ENCODE peak calls at places on chromosomes 2 and 18, in eight cellular contexts. One of them, this sample, is unnamed.

GRCh38 chr18:41121116-41121826 is 833.8 kb upstream of the PIK3C3 start:
- DNase-seq in effector memory CD8-positive, alpha-beta T cell: no peak
- DNase-seq in T-helper 22 cell: no peak
- DNase-seq in GDM1: no peak
- DNase-seq in stimulated activated naive CD8-positive, alpha-beta T cell treated with anti-CD3 and anti-CD28 coated beads, Interleukin-15, Interleukin-2, amounts not matched to agents 100 U/mL and 50 U/mL, for 24 hours: no peak
- DNase-seq in aorta: no peak
- DNase-seq in pulmonary artery endothelial cell: no peak
- DNase-seq in iPS DF 19.7: no peak
- DNase-seq in this sample: no peak

GRCh38 chr2:148122788-148123187 is 101.9 kb downstream of the MBD5 start:
- DNase-seq in iPS DF 19.7: no peak
- DNase-seq in T-helper 22 cell: no peak
- DNase-seq in stimulated activated naive CD8-positive, alpha-beta T cell treated with anti-CD3 and anti-CD28 coated beads, Interleukin-15, Interleukin-2, amounts not matched to agents 100 U/mL and 50 U/mL, for 24 hours: no peak
- DNase-seq in pulmonary artery endothelial cell: no peak
- DNase-seq in GDM1: no peak
- DNase-seq in aorta: no peak
- DNase-seq in effector memory CD8-positive, alpha-beta T cell: no peak
- DNase-seq in this sample: no peak

GRCh38 chr18:33579147-33579867 is 1.3 kb downstream of the ASXL3 start:
- DNase-seq in GDM1: no peak
- DNase-seq in T-helper 22 cell: no peak
- DNase-seq in iPS DF 19.7: no peak
- DNase-seq in effector memory CD8-positive, alpha-beta T cell: no peak
- DNase-seq in aorta: no peak
- DNase-seq in stimulated activated naive CD8-positive, alpha-beta T cell treated with anti-CD3 and anti-CD28 coated beads, Interleukin-15, Interleukin-2, amounts not matched to agents 100 U/mL and 50 U/mL, for 24 hours: no peak
- DNase-seq in pulmonary artery endothelial cell: no peak
- DNase-seq in this sample: no peak

GRCh38 chr2:167787021-167787420 is 460.4 kb downstream of the STK39 start:
- DNase-seq in T-helper 22 cell: no peak
- DNase-seq in effector memory CD8-positive, alpha-beta T cell: no peak
- DNase-seq in pulmonary artery endothelial cell: no peak
- DNase-seq in aorta: no peak
- DNase-seq in iPS DF 19.7: no peak
- DNase-seq in stimulated activated naive CD8-positive, alpha-beta T cell treated with anti-CD3 and anti-CD28 coated beads, Interleukin-15, Interleukin-2, amounts not matched to agents 100 U/mL and 50 U/mL, for 24 hours: no peak
- DNase-seq in GDM1: no peak
- DNase-seq in this sample: no peak

GRCh38 chr18:9688036-9688741 is 19.9 kb upstream of the RAB31 start:
- DNase-seq in aorta: no peak
- DNase-seq in pulmonary artery endothelial cell: no peak
- DNase-seq in GDM1: no peak
- DNase-seq in iPS DF 19.7: no peak
- DNase-seq in T-helper 22 cell: no peak
- DNase-seq in stimulated activated naive CD8-positive, alpha-beta T cell treated with anti-CD3 and anti-CD28 coated beads, Interleukin-15, Interleukin-2, amounts not matched to agents 100 U/mL and 50 U/mL, for 24 hours: no peak
- DNase-seq in effector memory CD8-positive, alpha-beta T cell: no peak
- DNase-seq in this sample: no peak

GRCh38 chr2:46230115-46230571 is 67.1 kb upstream of the EPAS1 start:
- DNase-seq in effector memory CD8-positive, alpha-beta T cell: no peak
- DNase-seq in iPS DF 19.7: no peak
- DNase-seq in aorta: no peak
- DNase-seq in T-helper 22 cell: peak
- DNase-seq in GDM1: no peak
- DNase-seq in pulmonary artery endothelial cell: no peak
- DNase-seq in stimulated activated naive CD8-positive, alpha-beta T cell treated with anti-CD3 and anti-CD28 coated beads, Interleukin-15, Interleukin-2, amounts not matched to agents 100 U/mL and 50 U/mL, for 24 hours: no peak
- DNase-seq in this sample: peak

GRCh38 chr2:128262315-128263253 is 56.1 kb downstream of the HS6ST1 start:
- DNase-seq in GDM1: no peak
- DNase-seq in T-helper 22 cell: no peak
- DNase-seq in stimulated activated naive CD8-positive, alpha-beta T cell treated with anti-CD3 and anti-CD28 coated beads, Interleukin-15, Interleukin-2, amounts not matched to agents 100 U/mL and 50 U/mL, for 24 hours: no peak
- DNase-seq in effector memory CD8-positive, alpha-beta T cell: no peak
- DNase-seq in aorta: peak
- DNase-seq in iPS DF 19.7: no peak
- DNase-seq in pulmonary artery endothelial cell: no peak
- DNase-seq in this sample: no peak

GRCh38 chr2:238852186-238852869 is 4.4 kb downstream of the TWIST2 start:
- DNase-seq in aorta: no peak
- DNase-seq in iPS DF 19.7: no peak
- DNase-seq in effector memory CD8-positive, alpha-beta T cell: no peak
- DNase-seq in GDM1: no peak
- DNase-seq in pulmonary artery endothelial cell: no peak
- DNase-seq in stimulated activated naive CD8-positive, alpha-beta T cell treated with anti-CD3 and anti-CD28 coated beads, Interleukin-15, Interleukin-2, amounts not matched to agents 100 U/mL and 50 U/mL, for 24 hours: no peak
- DNase-seq in T-helper 22 cell: no peak
- DNase-seq in this sample: no peak

GRCh38 chr2:162103443-162104009 is 29.5 kb upstream of the DPP4 start:
- DNase-seq in aorta: no peak
- DNase-seq in GDM1: no peak
- DNase-seq in iPS DF 19.7: no peak
- DNase-seq in pulmonary artery endothelial cell: no peak
- DNase-seq in effector memory CD8-positive, alpha-beta T cell: no peak
- DNase-seq in T-helper 22 cell: no peak
- DNase-seq in stimulated activated naive CD8-positive, alpha-beta T cell treated with anti-CD3 and anti-CD28 coated beads, Interleukin-15, Interleukin-2, amounts not matched to agents 100 U/mL and 50 U/mL, for 24 hours: no peak
- DNase-seq in this sample: no peak

GRCh38 chr2:106108351-106108750 is 85.8 kb downstream of the UXS1 start:
- DNase-seq in iPS DF 19.7: no peak
- DNase-seq in pulmonary artery endothelial cell: no peak
- DNase-seq in effector memory CD8-positive, alpha-beta T cell: no peak
- DNase-seq in GDM1: no peak
- DNase-seq in aorta: no peak
- DNase-seq in stimulated activated naive CD8-positive, alpha-beta T cell treated with anti-CD3 and anti-CD28 coated beads, Interleukin-15, Interleukin-2, amounts not matched to agents 100 U/mL and 50 U/mL, for 24 hours: no peak
- DNase-seq in T-helper 22 cell: no peak
- DNase-seq in this sample: no peak

GRCh38 chr2:27715318-27716165 is 51.9 kb downstream of the SLC4A1AP start:
- DNase-seq in iPS DF 19.7: no peak
- DNase-seq in effector memory CD8-positive, alpha-beta T cell: no peak
- DNase-seq in GDM1: no peak
- DNase-seq in T-helper 22 cell: no peak
- DNase-seq in pulmonary artery endothelial cell: no peak
- DNase-seq in stimulated activated naive CD8-positive, alpha-beta T cell treated with anti-CD3 and anti-CD28 coated beads, Interleukin-15, Interleukin-2, amounts not matched to agents 100 U/mL and 50 U/mL, for 24 hours: peak
- DNase-seq in aorta: peak
- DNase-seq in this sample: no peak

GRCh38 chr2:201730651-201731280 is 32.3 kb upstream of the MPP4 start:
- DNase-seq in pulmonary artery endothelial cell: no peak
- DNase-seq in aorta: no peak
- DNase-seq in effector memory CD8-positive, alpha-beta T cell: no peak
- DNase-seq in stimulated activated naive CD8-positive, alpha-beta T cell treated with anti-CD3 and anti-CD28 coated beads, Interleukin-15, Interleukin-2, amounts not matched to agents 100 U/mL and 50 U/mL, for 24 hours: no peak
- DNase-seq in iPS DF 19.7: no peak
- DNase-seq in GDM1: no peak
- DNase-seq in T-helper 22 cell: no peak
- DNase-seq in this sample: peak

GRCh38 chr2:62845256-62845655 is 139.7 kb downstream of the EHBP1 start:
- DNase-seq in T-helper 22 cell: no peak
- DNase-seq in effector memory CD8-positive, alpha-beta T cell: no peak
- DNase-seq in GDM1: no peak
- DNase-seq in stimulated activated naive CD8-positive, alpha-beta T cell treated with anti-CD3 and anti-CD28 coated beads, Interleukin-15, Interleukin-2, amounts not matched to agents 100 U/mL and 50 U/mL, for 24 hours: no peak
- DNase-seq in iPS DF 19.7: no peak
- DNase-seq in aorta: no peak
- DNase-seq in pulmonary artery endothelial cell: no peak
- DNase-seq in this sample: no peak

GRCh38 chr2:12106440-12107080 is 360.1 kb downstream of the LPIN1 start:
- DNase-seq in pulmonary artery endothelial cell: no peak
- DNase-seq in iPS DF 19.7: no peak
- DNase-seq in aorta: peak
- DNase-seq in effector memory CD8-positive, alpha-beta T cell: no peak
- DNase-seq in GDM1: no peak
- DNase-seq in T-helper 22 cell: no peak
- DNase-seq in stimulated activated naive CD8-positive, alpha-beta T cell treated with anti-CD3 and anti-CD28 coated beads, Interleukin-15, Interleukin-2, amounts not matched to agents 100 U/mL and 50 U/mL, for 24 hours: peak
- DNase-seq in this sample: peak

GRCh38 chr2:3246406-3246805 is 131.2 kb downstream of the EIPR1 start:
- DNase-seq in GDM1: no peak
- DNase-seq in T-helper 22 cell: no peak
- DNase-seq in effector memory CD8-positive, alpha-beta T cell: no peak
- DNase-seq in aorta: no peak
- DNase-seq in pulmonary artery endothelial cell: no peak
- DNase-seq in stimulated activated naive CD8-positive, alpha-beta T cell treated with anti-CD3 and anti-CD28 coated beads, Interleukin-15, Interleukin-2, amounts not matched to agents 100 U/mL and 50 U/mL, for 24 hours: no peak
- DNase-seq in iPS DF 19.7: no peak
- DNase-seq in this sample: no peak

GRCh38 chr2:51424418-51424817 is 392.5 kb upstream of the NRXN1 start:
- DNase-seq in T-helper 22 cell: no peak
- DNase-seq in effector memory CD8-positive, alpha-beta T cell: no peak
- DNase-seq in GDM1: no peak
- DNase-seq in pulmonary artery endothelial cell: no peak
- DNase-seq in stimulated activated naive CD8-positive, alpha-beta T cell treated with anti-CD3 and anti-CD28 coated beads, Interleukin-15, Interleukin-2, amounts not matched to agents 100 U/mL and 50 U/mL, for 24 hours: no peak
- DNase-seq in iPS DF 19.7: peak
- DNase-seq in aorta: no peak
- DNase-seq in this sample: no peak

GRCh38 chr2:172480301-172481218 is 53.2 kb downstream of the ITGA6 start:
- DNase-seq in pulmonary artery endothelial cell: no peak
- DNase-seq in stimulated activated naive CD8-positive, alpha-beta T cell treated with anti-CD3 and anti-CD28 coated beads, Interleukin-15, Interleukin-2, amounts not matched to agents 100 U/mL and 50 U/mL, for 24 hours: peak
- DNase-seq in iPS DF 19.7: no peak
- DNase-seq in aorta: no peak
- DNase-seq in T-helper 22 cell: no peak
- DNase-seq in GDM1: no peak
- DNase-seq in effector memory CD8-positive, alpha-beta T cell: no peak
- DNase-seq in this sample: no peak

GRCh38 chr2:166361351-166362153 is 14.2 kb downstream of the SCN9A start:
- DNase-seq in stimulated activated naive CD8-positive, alpha-beta T cell treated with anti-CD3 and anti-CD28 coated beads, Interleukin-15, Interleukin-2, amounts not matched to agents 100 U/mL and 50 U/mL, for 24 hours: no peak
- DNase-seq in pulmonary artery endothelial cell: no peak
- DNase-seq in GDM1: peak
- DNase-seq in T-helper 22 cell: no peak
- DNase-seq in iPS DF 19.7: no peak
- DNase-seq in effector memory CD8-positive, alpha-beta T cell: no peak
- DNase-seq in aorta: no peak
- DNase-seq in this sample: no peak

GRCh38 chr2:228839506-228839905 is 431.6 kb downstream of the PID1 start:
- DNase-seq in stimulated activated naive CD8-positive, alpha-beta T cell treated with anti-CD3 and anti-CD28 coated beads, Interleukin-15, Interleukin-2, amounts not matched to agents 100 U/mL and 50 U/mL, for 24 hours: no peak
- DNase-seq in aorta: no peak
- DNase-seq in GDM1: no peak
- DNase-seq in effector memory CD8-positive, alpha-beta T cell: no peak
- DNase-seq in iPS DF 19.7: no peak
- DNase-seq in pulmonary artery endothelial cell: no peak
- DNase-seq in T-helper 22 cell: no peak
- DNase-seq in this sample: no peak

GRCh38 chr2:72999729-73000725 is 71.5 kb downstream of the SFXN5 start:
- DNase-seq in pulmonary artery endothelial cell: no peak
- DNase-seq in effector memory CD8-positive, alpha-beta T cell: no peak
- DNase-seq in stimulated activated naive CD8-positive, alpha-beta T cell treated with anti-CD3 and anti-CD28 coated beads, Interleukin-15, Interleukin-2, amounts not matched to agents 100 U/mL and 50 U/mL, for 24 hours: peak
- DNase-seq in iPS DF 19.7: no peak
- DNase-seq in aorta: no peak
- DNase-seq in GDM1: no peak
- DNase-seq in T-helper 22 cell: no peak
- DNase-seq in this sample: peak

GRCh38 chr2:234334146-234334545 is 162.7 kb downstream of the ARL4C start:
- DNase-seq in iPS DF 19.7: no peak
- DNase-seq in GDM1: no peak
- DNase-seq in T-helper 22 cell: no peak
- DNase-seq in stimulated activated naive CD8-positive, alpha-beta T cell treated with anti-CD3 and anti-CD28 coated beads, Interleukin-15, Interleukin-2, amounts not matched to agents 100 U/mL and 50 U/mL, for 24 hours: no peak
- DNase-seq in aorta: no peak
- DNase-seq in effector memory CD8-positive, alpha-beta T cell: no peak
- DNase-seq in pulmonary artery endothelial cell: no peak
- DNase-seq in this sample: no peak

GRCh38 chr2:144459937-144460336 is 60.0 kb downstream of the ZEB2 start:
- DNase-seq in pulmonary artery endothelial cell: peak
- DNase-seq in stimulated activated naive CD8-positive, alpha-beta T cell treated with anti-CD3 and anti-CD28 coated beads, Interleukin-15, Interleukin-2, amounts not matched to agents 100 U/mL and 50 U/mL, for 24 hours: no peak
- DNase-seq in T-helper 22 cell: peak
- DNase-seq in iPS DF 19.7: no peak
- DNase-seq in GDM1: no peak
- DNase-seq in effector memory CD8-positive, alpha-beta T cell: peak
- DNase-seq in aorta: no peak
- DNase-seq in this sample: no peak

GRCh38 chr2:16194530-16194929 is 254.2 kb downstream of the MYCN start:
- DNase-seq in iPS DF 19.7: no peak
- DNase-seq in effector memory CD8-positive, alpha-beta T cell: no peak
- DNase-seq in pulmonary artery endothelial cell: no peak
- DNase-seq in T-helper 22 cell: no peak
- DNase-seq in GDM1: no peak
- DNase-seq in stimulated activated naive CD8-positive, alpha-beta T cell treated with anti-CD3 and anti-CD28 coated beads, Interleukin-15, Interleukin-2, amounts not matched to agents 100 U/mL and 50 U/mL, for 24 hours: no peak
- DNase-seq in aorta: no peak
- DNase-seq in this sample: no peak

GRCh38 chr18:74064510-74064909 is 83.1 kb downstream of the FBXO15 start:
- DNase-seq in GDM1: no peak
- DNase-seq in iPS DF 19.7: no peak
- DNase-seq in pulmonary artery endothelial cell: no peak
- DNase-seq in stimulated activated naive CD8-positive, alpha-beta T cell treated with anti-CD3 and anti-CD28 coated beads, Interleukin-15, Interleukin-2, amounts not matched to agents 100 U/mL and 50 U/mL, for 24 hours: peak
- DNase-seq in effector memory CD8-positive, alpha-beta T cell: no peak
- DNase-seq in aorta: no peak
- DNase-seq in T-helper 22 cell: no peak
- DNase-seq in this sample: peak

GRCh38 chr2:62215306-62216064 is 19.6 kb downstream of the B3GNT2 start:
- DNase-seq in GDM1: no peak
- DNase-seq in aorta: no peak
- DNase-seq in iPS DF 19.7: no peak
- DNase-seq in pulmonary artery endothelial cell: no peak
- DNase-seq in effector memory CD8-positive, alpha-beta T cell: no peak
- DNase-seq in stimulated activated naive CD8-positive, alpha-beta T cell treated with anti-CD3 and anti-CD28 coated beads, Interleukin-15, Interleukin-2, amounts not matched to agents 100 U/mL and 50 U/mL, for 24 hours: no peak
- DNase-seq in T-helper 22 cell: no peak
- DNase-seq in this sample: no peak

GRCh38 chr2:112290638-112291037 is 15.2 kb downstream of the ZC3H6 start:
- DNase-seq in iPS DF 19.7: no peak
- DNase-seq in GDM1: no peak
- DNase-seq in aorta: no peak
- DNase-seq in pulmonary artery endothelial cell: no peak
- DNase-seq in T-helper 22 cell: no peak
- DNase-seq in effector memory CD8-positive, alpha-beta T cell: no peak
- DNase-seq in stimulated activated naive CD8-positive, alpha-beta T cell treated with anti-CD3 and anti-CD28 coated beads, Interleukin-15, Interleukin-2, amounts not matched to agents 100 U/mL and 50 U/mL, for 24 hours: no peak
- DNase-seq in this sample: no peak

GRCh38 chr18:34741401-34741800 is 31.3 kb downstream of the DTNA start:
- DNase-seq in effector memory CD8-positive, alpha-beta T cell: no peak
- DNase-seq in aorta: no peak
- DNase-seq in iPS DF 19.7: no peak
- DNase-seq in pulmonary artery endothelial cell: no peak
- DNase-seq in GDM1: no peak
- DNase-seq in T-helper 22 cell: no peak
- DNase-seq in stimulated activated naive CD8-positive, alpha-beta T cell treated with anti-CD3 and anti-CD28 coated beads, Interleukin-15, Interleukin-2, amounts not matched to agents 100 U/mL and 50 U/mL, for 24 hours: no peak
- DNase-seq in this sample: no peak

GRCh38 chr18:50749945-50750344 is 69.9 kb downstream of the MRO start:
- DNase-seq in T-helper 22 cell: no peak
- DNase-seq in stimulated activated naive CD8-positive, alpha-beta T cell treated with anti-CD3 and anti-CD28 coated beads, Interleukin-15, Interleukin-2, amounts not matched to agents 100 U/mL and 50 U/mL, for 24 hours: no peak
- DNase-seq in aorta: no peak
- DNase-seq in GDM1: no peak
- DNase-seq in iPS DF 19.7: no peak
- DNase-seq in effector memory CD8-positive, alpha-beta T cell: no peak
- DNase-seq in pulmonary artery endothelial cell: no peak
- DNase-seq in this sample: no peak

GRCh38 chr2:85161626-85161960 is 28.4 kb downstream of the TCF7L1 start:
- DNase-seq in pulmonary artery endothelial cell: no peak
- DNase-seq in stimulated activated naive CD8-positive, alpha-beta T cell treated with anti-CD3 and anti-CD28 coated beads, Interleukin-15, Interleukin-2, amounts not matched to agents 100 U/mL and 50 U/mL, for 24 hours: no peak
- DNase-seq in T-helper 22 cell: no peak
- DNase-seq in effector memory CD8-positive, alpha-beta T cell: no peak
- DNase-seq in aorta: no peak
- DNase-seq in GDM1: no peak
- DNase-seq in iPS DF 19.7: no peak
- DNase-seq in this sample: no peak

GRCh38 chr2:100614455-100615000 is 51.7 kb downstream of the PDCL3 start:
- DNase-seq in iPS DF 19.7: no peak
- DNase-seq in stimulated activated naive CD8-positive, alpha-beta T cell treated with anti-CD3 and anti-CD28 coated beads, Interleukin-15, Interleukin-2, amounts not matched to agents 100 U/mL and 50 U/mL, for 24 hours: no peak
- DNase-seq in effector memory CD8-positive, alpha-beta T cell: no peak
- DNase-seq in pulmonary artery endothelial cell: no peak
- DNase-seq in aorta: no peak
- DNase-seq in GDM1: no peak
- DNase-seq in T-helper 22 cell: no peak
- DNase-seq in this sample: no peak

GRCh38 chr2:9086465-9086864 is 83.0 kb upstream of the MBOAT2 start:
- DNase-seq in T-helper 22 cell: no peak
- DNase-seq in aorta: no peak
- DNase-seq in GDM1: no peak
- DNase-seq in effector memory CD8-positive, alpha-beta T cell: no peak
- DNase-seq in stimulated activated naive CD8-positive, alpha-beta T cell treated with anti-CD3 and anti-CD28 coated beads, Interleukin-15, Interleukin-2, amounts not matched to agents 100 U/mL and 50 U/mL, for 24 hours: no peak
- DNase-seq in pulmonary artery endothelial cell: no peak
- DNase-seq in iPS DF 19.7: no peak
- DNase-seq in this sample: no peak

GRCh38 chr18:55570966-55571365 is 17.0 kb downstream of the TCF4 start:
- DNase-seq in pulmonary artery endothelial cell: no peak
- DNase-seq in aorta: no peak
- DNase-seq in iPS DF 19.7: no peak
- DNase-seq in T-helper 22 cell: no peak
- DNase-seq in stimulated activated naive CD8-positive, alpha-beta T cell treated with anti-CD3 and anti-CD28 coated beads, Interleukin-15, Interleukin-2, amounts not matched to agents 100 U/mL and 50 U/mL, for 24 hours: no peak
- DNase-seq in effector memory CD8-positive, alpha-beta T cell: no peak
- DNase-seq in GDM1: no peak
- DNase-seq in this sample: no peak

GRCh38 chr2:96148410-96149217 is 3.4 kb upstream of the DUSP2 start:
- DNase-seq in aorta: peak
- DNase-seq in T-helper 22 cell: peak
- DNase-seq in stimulated activated naive CD8-positive, alpha-beta T cell treated with anti-CD3 and anti-CD28 coated beads, Interleukin-15, Interleukin-2, amounts not matched to agents 100 U/mL and 50 U/mL, for 24 hours: peak
- DNase-seq in GDM1: peak
- DNase-seq in iPS DF 19.7: no peak
- DNase-seq in effector memory CD8-positive, alpha-beta T cell: peak
- DNase-seq in pulmonary artery endothelial cell: peak
- DNase-seq in this sample: peak

GRCh38 chr2:18900691-18901113 is 311.3 kb upstream of the NT5C1B start:
- DNase-seq in effector memory CD8-positive, alpha-beta T cell: no peak
- DNase-seq in iPS DF 19.7: no peak
- DNase-seq in aorta: no peak
- DNase-seq in stimulated activated naive CD8-positive, alpha-beta T cell treated with anti-CD3 and anti-CD28 coated beads, Interleukin-15, Interleukin-2, amounts not matched to agents 100 U/mL and 50 U/mL, for 24 hours: no peak
- DNase-seq in T-helper 22 cell: no peak
- DNase-seq in GDM1: no peak
- DNase-seq in pulmonary artery endothelial cell: no peak
- DNase-seq in this sample: no peak

This sample was measured in activated T-cell treated with anti-CD3 and anti-CD28 coated beads, Interleukin-2, amount 50 U/mL, for 48 hours.